ENCODE peak calls at places on chromosomes 7 and 10, in seven cellular contexts. V, H, Q, W, O, N and Z are unnamed samples.

GRCh38 chr7:29588900-29589696 is 25.5 kb downstream of the PRR15 start:
- DNase-seq in O (no peak), Q (peak; percentile 23), N (no peak), W (peak; percentile 40), V (no peak), H (no peak), Z (no peak)

GRCh38 chr7:22549667-22550513 is 49.9 kb upstream of the STEAP1B start:
- DNase-seq in W (no peak), N (no peak), Q (peak; percentile 47), O (no peak), H (peak; percentile 54), V (no peak), Z (no peak)

GRCh38 chr7:13742719-13743640 is 246.5 kb downstream of the ETV1 start:
- DNase-seq in H (peak; percentile 28), O (no peak), Q (no peak), W (peak; percentile 58), V (no peak), N (no peak), Z (no peak)

GRCh38 chr10:123772645-123773508 is 106.7 kb downstream of the GPR26 start:
- DNase-seq in H (no peak), V (no peak), O (no peak), Q (no peak), W (no peak), N (no peak), Z (no peak)

GRCh38 chr10:70053212-70053895 is 708 bp downstream of the MACROH2A2 start:
- DNase-seq in V (no peak), Q (no peak), H (no peak), N (no peak), W (no peak), O (no peak), Z (no peak)

GRCh38 chr10:91154842-91155241 is 65.6 kb upstream of the PCGF5 start:
- DNase-seq in H (no peak), W (no peak), V (no peak), N (no peak), Q (no peak), O (no peak), Z (no peak)

GRCh38 chr10:18822156-18822555 is 162.9 kb downstream of the ARL5B start:
- DNase-seq in H (no peak), O (no peak), Q (no peak), N (no peak), V (no peak), W (peak; percentile 50), Z (no peak)

GRCh38 chr10:27558612-27559020 is 54.5 kb downstream of the RAB18 start:
- DNase-seq in O (no peak), W (peak; percentile 49), V (peak; percentile 31), Q (no peak), H (no peak), N (no peak), Z (no peak)

GRCh38 chr10:123031124-123031523 is 22.3 kb downstream of the ACADSB start:
- DNase-seq in H (no peak), V (no peak), O (no peak), W (no peak), Q (no peak), N (no peak), Z (no peak)

GRCh38 chr7:1843921-1844335 is 173.9 kb downstream of the ELFN1 start:
- DNase-seq in V (no peak), H (no peak), W (no peak), O (no peak), N (no peak), Q (no peak), Z (no peak)

GRCh38 chr7:77931841-77932240 is 133.3 kb downstream of the PHTF2 start:
- DNase-seq in V (no peak), H (no peak), Q (no peak), N (no peak), O (no peak), W (no peak), Z (no peak)

GRCh38 chr7:154911411-154911810 is 91.5 kb downstream of the PAXIP1 start:
- DNase-seq in N (no peak), Q (no peak), V (no peak), H (no peak), W (no peak), O (no peak), Z (no peak)

GRCh38 chr10:71397340-71398212 is 856 bp downstream of the CDH23 start:
- DNase-seq in W (no peak), H (no peak), N (no peak), O (no peak), V (no peak), Q (no peak), Z (no peak)

GRCh38 chr7:125529237-125529636 is 599.6 kb upstream of the POT1 start:
- DNase-seq in H (no peak), N (no peak), Q (no peak), O (no peak), V (no peak), W (no peak), Z (no peak)

GRCh38 chr10:123519861-123520260 is 146.3 kb upstream of the GPR26 start:
- DNase-seq in O (no peak), Q (no peak), H (no peak), V (no peak), W (no peak), N (no peak), Z (no peak)

GRCh38 chr10:130455791-130456190 is 319.6 kb downstream of the GLRX3 start:
- DNase-seq in Q (no peak), N (no peak), O (no peak), W (no peak), V (no peak), H (no peak), Z (no peak)

GRCh38 chr7:25580156-25580555 is 351.9 kb upstream of the NPVF start:
- DNase-seq in Q (no peak), O (no peak), V (no peak), W (no peak), N (no peak), H (no peak), Z (no peak)

GRCh38 chr10:3786295-3786981 is 1.4 kb upstream of the KLF6 start:
- DNase-seq in H (no peak), N (no peak), V (no peak), Q (no peak), O (no peak), W (peak; percentile 56), Z (no peak)

GRCh38 chr10:11861341-11861740 is 38.2 kb downstream of the PROSER2 start:
- DNase-seq in H (no peak), Q (no peak), N (no peak), W (no peak), V (no peak), O (no peak), Z (no peak)

GRCh38 chr7:21412953-21413352 is 14.9 kb upstream of the SP4 start:
- DNase-seq in O (no peak), W (no peak), H (no peak), V (no peak), Q (no peak), N (no peak), Z (no peak)

GRCh38 chr10:33801705-33802104 is 467.2 kb upstream of the NRP1 start:
- DNase-seq in H (no peak), N (no peak), V (no peak), O (no peak), W (peak; percentile 41), Q (no peak), Z (no peak)

GRCh38 chr7:73718905-73719805 is at the start of gene STX1A:
- DNase-seq in V (no peak), N (peak; percentile 55), W (peak; percentile 41), O (no peak), H (peak; percentile 66), Q (peak; percentile 73), Z (no peak)

GRCh38 chr7:25262586-25262985 is 34.3 kb upstream of the NPVF start:
- DNase-seq in V (no peak), Q (no peak), H (no peak), W (peak; percentile 82), N (no peak), O (no peak), Z (no peak)

GRCh38 chr7:128863433-128863989 is 855 bp downstream of the ATP6V1F start:
- DNase-seq in N (peak; percentile 20), Q (peak; percentile 32), O (no peak), H (peak; percentile 43), V (peak; percentile 37), W (peak; percentile 68), Z (peak; percentile 51)

GRCh38 chr10:96380821-96381220 is 22.0 kb upstream of the OPALIN start:
- DNase-seq in Q (no peak), N (no peak), V (no peak), O (no peak), W (peak; percentile 7), H (no peak), Z (no peak)

GRCh38 chr10:122132331-122132755 is 138.8 kb upstream of the BTBD16 start:
- DNase-seq in O (no peak), N (no peak), Q (no peak), H (no peak), W (no peak), V (no peak), Z (no peak)

GRCh38 chr7:45588466-45588865 is 14.3 kb downstream of the ADCY1 start:
- DNase-seq in V (no peak), N (no peak), O (no peak), W (no peak), H (no peak), Q (no peak), Z (no peak)

GRCh38 chr7:32525839-32526238 is 30.6 kb downstream of the AVL9 start:
- DNase-seq in V (no peak), W (no peak), H (no peak), Q (no peak), O (no peak), N (no peak), Z (no peak)

GRCh38 chr7:155796381-155797261 is 15.6 kb downstream of the SHH start:
- DNase-seq in N (peak; percentile 65), V (no peak), O (no peak), W (no peak), H (no peak), Q (peak; percentile 60), Z (no peak)

GRCh38 chr7:75909521-75910132 is 5.3 kb upstream of the POR start:
- DNase-seq in O (no peak), Q (no peak), H (no peak), N (no peak), V (no peak), W (no peak), Z (no peak)

GRCh38 chr7:27533777-27534176 is 128.9 kb downstream of the HIBADH start:
- DNase-seq in W (no peak), O (no peak), N (no peak), V (no peak), Q (no peak), H (no peak), Z (no peak)